ENCODE peak calls at places on chromosomes 2 and 18, in six cellular contexts. T, U, E, Y, N and K are unnamed samples.

GRCh38 chr2:8679827-8680731 is 1.8 kb upstream of the ID2 start:
- DNase-seq in T (no peak), U (no peak), E (peak; percentile 95), Y (no peak), N (peak; percentile 55), K (peak; percentile 59)

GRCh38 chr2:156908825-156909224 is 348.7 kb upstream of the GALNT5 start:
- DNase-seq in T (no peak), U (no peak), E (no peak), Y (peak; percentile 41), N (peak; percentile 49), K (peak; percentile 77)

GRCh38 chr18:30358545-30358944 is 684.0 kb downstream of the DSC3 start:
- DNase-seq in T (no peak), U (no peak), E (no peak), Y (no peak), N (peak; percentile 77), K (peak; percentile 81)

GRCh38 chr2:187055463-187055862 is 206.5 kb upstream of the ZSWIM2 start:
- DNase-seq in T (no peak), U (no peak), E (no peak), Y (peak; percentile 3), N (peak; percentile 51), K (peak; percentile 37)

GRCh38 chr2:207765541-207765940 is 4.2 kb downstream of the FZD5 start:
- DNase-seq in T (no peak), U (no peak), E (peak; percentile 56), Y (no peak), N (no peak), K (no peak)

GRCh38 chr2:220046507-220046906 is 419.1 kb downstream of the SLC4A3 start:
- DNase-seq in T (no peak), U (no peak), E (no peak), Y (no peak), N (no peak), K (no peak)

GRCh38 chr2:218260742-218261423 is at the start of gene GPBAR1:
- DNase-seq in T (no peak), U (peak; percentile 21), E (no peak), Y (no peak), N (no peak), K (no peak)

GRCh38 chr2:47437287-47437686 is 34.3 kb downstream of the MSH2 start:
- DNase-seq in T (no peak), U (no peak), E (no peak), Y (peak; percentile 23), N (peak; percentile 73), K (peak; percentile 74)

GRCh38 chr2:105612049-105612448 is 132.7 kb upstream of the NCK2 start:
- DNase-seq in T (no peak), U (no peak), E (no peak), Y (no peak), N (peak; percentile 12), K (no peak)

GRCh38 chr2:29655391-29656086 is 265.8 kb downstream of the ALK start:
- DNase-seq in T (peak; percentile 35), U (no peak), E (no peak), Y (no peak), N (peak; percentile 2), K (no peak)

GRCh38 chr2:14673351-14673875 is 40.9 kb downstream of the LRATD1 start:
- DNase-seq in T (no peak), U (no peak), E (no peak), Y (no peak), N (no peak), K (no peak)

GRCh38 chr2:207770602-207771404 is 1.1 kb upstream of the FZD5 start:
- DNase-seq in T (peak; percentile 21), U (peak; percentile 21), E (peak; percentile 74), Y (no peak), N (no peak), K (no peak)

GRCh38 chr2:192145496-192145895 is 49.2 kb downstream of the TMEFF2 start:
- DNase-seq in T (no peak), U (no peak), E (no peak), Y (no peak), N (no peak), K (no peak)

GRCh38 chr2:58973831-58974281 is 732.7 kb upstream of the FANCL start:
- DNase-seq in T (no peak), U (no peak), E (no peak), Y (no peak), N (no peak), K (no peak)

GRCh38 chr2:7023542-7023941 is 106.3 kb downstream of the RNF144A start:
- DNase-seq in T (peak; percentile 61), U (no peak), E (no peak), Y (no peak), N (peak; percentile 77), K (peak; percentile 81)

GRCh38 chr2:13009027-13009426 is 292.3 kb downstream of the TRIB2 start:
- DNase-seq in T (no peak), U (no peak), E (no peak), Y (peak; percentile 37), N (peak; percentile 25), K (peak; percentile 42)

GRCh38 chr2:8541223-8541622 is 140.6 kb upstream of the ID2 start:
- DNase-seq in T (peak; percentile 2), U (no peak), E (no peak), Y (no peak), N (no peak), K (no peak)

GRCh38 chr2:111057721-111058120 is 63.0 kb upstream of the BCL2L11 start:
- DNase-seq in T (no peak), U (no peak), E (no peak), Y (no peak), N (no peak), K (no peak)

GRCh38 chr2:230269715-230270114 is 44.2 kb downstream of the SP140 start:
- DNase-seq in T (no peak), U (no peak), E (no peak), Y (no peak), N (no peak), K (no peak)

GRCh38 chr2:131016826-131017596 is 76.2 kb downstream of the FAM168B start:
- DNase-seq in T (no peak), U (no peak), E (no peak), Y (no peak), N (peak; percentile 91), K (peak; percentile 76)

DNA sequence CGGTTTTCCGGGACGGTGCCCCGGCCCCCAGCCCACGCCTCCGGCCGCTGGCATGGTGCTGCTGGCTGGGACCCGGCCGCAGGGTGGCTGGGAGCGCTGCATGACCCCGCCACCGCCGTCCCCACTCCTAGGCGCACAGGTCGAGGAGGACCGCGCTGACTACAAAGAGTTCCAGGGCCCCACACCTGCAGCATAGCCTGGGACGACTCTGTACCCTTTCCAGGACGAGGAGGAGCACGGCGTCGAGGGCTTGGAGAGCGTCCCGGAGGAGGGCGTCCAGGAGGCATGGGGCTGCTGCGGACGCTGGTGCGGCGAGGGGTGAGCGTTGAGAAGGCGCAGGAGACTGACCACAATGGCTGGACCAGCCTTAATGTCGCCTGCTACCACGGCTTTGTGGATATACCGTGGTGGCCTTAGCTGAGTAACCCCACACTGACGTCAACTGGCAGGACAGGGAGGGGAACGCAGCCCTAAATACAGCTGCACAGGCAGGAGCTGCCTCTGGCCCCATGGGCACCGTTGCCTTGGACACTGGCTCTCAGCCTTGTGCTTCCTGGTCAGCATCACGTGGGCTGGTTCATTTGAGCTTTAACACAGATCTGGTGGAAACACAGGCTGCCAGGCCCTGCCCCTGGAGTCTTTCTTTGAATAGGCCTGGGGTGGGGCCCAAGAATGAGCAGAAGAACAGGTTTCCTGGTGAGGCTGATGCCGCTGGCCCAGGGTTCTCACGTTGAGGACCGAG is 40.9 kb upstream of the TRIM43B start:
- DNase-seq in T (no peak), U (no peak), E (no peak), Y (no peak), N (no peak), K (peak; percentile 18)
- H3K4me3 ChIP-seq in T (no peak overlapping the region), U (no peak overlapping the region), E (no peak overlapping the region), Y (peak overlapping the region; percentile 89), N (peak overlapping the region; percentile 60), K (peak overlapping the region; percentile 69)

GRCh38 chr2:21175895-21176646 is 52.3 kb downstream of the TDRD15 start:
- DNase-seq in T (no peak), U (no peak), E (no peak), Y (no peak), N (peak; percentile 1), K (peak; percentile 0)
- TF ChIP-seq CTCF in T (peak; percentile 10), U (no peak), E (peak; percentile 47), Y (no peak), N (no peak), K (no peak)

GRCh38 chr2:73893764-73894474 is 1.1 kb downstream of the ACTG2 start:
- DNase-seq in T (no peak), U (no peak), E (no peak), Y (no peak), N (no peak), K (no peak)
- H3K4me3 ChIP-seq in T (peak overlapping the region; percentile 76), U (no peak overlapping the region), E (no peak overlapping the region), Y (no peak overlapping the region), N (no peak overlapping the region), K (no peak overlapping the region)

GRCh38 chr2:39228413-39229209 is 15.2 kb downstream of the CDKL4 start:
- DNase-seq in T (no peak), U (no peak), E (no peak), Y (no peak), N (peak; percentile 13), K (no peak)
- TF ChIP-seq CTCF in T (no peak), U (no peak), E (no peak), Y (no peak), N (no peak), K (no peak)